ENCODE peak calls at places on chromosomes 3 and 15, in six cellular contexts. X, A, O, N, D and E are unnamed samples.

GRCh38 chr3:181470349-181470748 is 241.4 kb upstream of the SOX2 start:
- DNase-seq in D (no peak), A (no peak), N (no peak), O (no peak), X (no peak), E (no peak)

GRCh38 chr3:140931016-140931454 is 10.6 kb upstream of the SLC25A36 start:
- DNase-seq in D (no peak), O (peak), N (no peak), A (peak), X (no peak), E (no peak)

GRCh38 chr3:158702815-158703481 is 29.3 kb downstream of the RARRES1 start:
- DNase-seq in O (no peak), A (no peak), D (no peak), X (no peak), N (no peak), E (no peak)

GRCh38 chr3:175397407-175397806 is 538.3 kb downstream of the NAALADL2 start:
- DNase-seq in N (no peak), X (no peak), A (no peak), D (no peak), O (no peak), E (no peak)

GRCh38 chr3:43905157-43905556 is 214.4 kb downstream of the ABHD5 start:
- DNase-seq in N (no peak), A (no peak), X (no peak), O (no peak), D (no peak), E (no peak)

GRCh38 chr3:31503456-31503855 is 29.3 kb upstream of the STT3B start:
- DNase-seq in N (no peak), A (no peak), D (no peak), X (no peak), O (no peak), E (no peak)

GRCh38 chr3:72343078-72343477 is 505.2 kb downstream of the SHQ1 start:
- DNase-seq in X (no peak), O (no peak), D (no peak), A (no peak), N (no peak), E (no peak)

GRCh38 chr3:14290631-14291385 is 111.6 kb upstream of the SLC6A6 start:
- DNase-seq in A (no peak), X (no peak), N (no peak), D (no peak), O (peak), E (no peak)

GRCh38 chr3:1190576-1190975 is 97.8 kb downstream of the CNTN6 start:
- DNase-seq in N (no peak), X (no peak), D (no peak), A (no peak), O (no peak), E (no peak)

GRCh38 chr3:80113331-80113730 is 345.5 kb upstream of the ROBO1 start:
- DNase-seq in A (no peak), N (no peak), D (peak), X (no peak), O (no peak), E (no peak)

GRCh38 chr3:123314409-123315270 is 112.9 kb downstream of the SEC22A start:
- DNase-seq in A (peak), X (no peak), N (peak), O (peak), D (no peak), E (peak)

GRCh38 chr15:67303490-67304363 is 49.1 kb downstream of the IQCH start:
- DNase-seq in O (peak), D (peak), X (peak), A (no peak), N (no peak), E (peak)

DNA sequence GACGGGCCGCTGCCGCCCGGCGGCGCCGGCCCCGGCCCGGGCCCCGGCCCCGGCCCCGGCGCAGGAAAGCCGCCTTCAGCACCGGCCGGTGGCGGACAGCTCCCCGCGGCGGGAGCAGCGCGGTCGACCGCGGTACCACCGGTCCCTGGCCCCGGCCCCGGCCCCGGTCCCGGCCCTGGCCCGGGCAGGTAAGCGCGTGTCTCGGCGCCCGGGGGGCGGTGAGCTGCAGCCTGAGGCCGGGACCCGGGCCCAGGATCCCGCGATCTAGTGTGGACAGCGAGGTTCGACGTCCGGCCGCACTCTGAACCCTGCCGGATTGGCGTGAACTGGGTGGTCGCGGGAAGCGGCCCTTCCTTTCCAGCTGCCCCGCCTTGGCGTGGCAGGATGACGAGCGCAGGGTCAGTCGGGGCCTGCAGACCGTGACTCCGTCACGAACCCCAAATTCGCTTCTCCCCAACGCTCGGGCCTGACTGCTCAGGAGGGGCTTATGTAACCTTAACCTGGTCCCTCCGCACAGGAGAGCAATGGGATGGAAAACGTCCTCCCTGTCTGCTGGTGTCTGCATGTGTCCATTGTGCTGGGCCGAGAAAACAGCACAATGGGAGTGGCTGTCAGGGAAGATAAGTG is 475 bp downstream of the BSN start:
- DNase-seq in O (peak), A (peak), X (no peak), D (no peak), N (no peak), E (peak)
- TF ChIP-seq CREB1 in O (no peak), A (peak), X (no peak), D (peak), N (no peak), E (no peak)

GRCh38 chr3:143771939-143772338 is 76.3 kb downstream of the SLC9A9 start:
- DNase-seq in D (no peak), O (no peak), N (no peak), X (no peak), A (no peak), E (no peak)

GRCh38 chr3:143769663-143770062 is 78.6 kb downstream of the SLC9A9 start:
- DNase-seq in N (no peak), O (no peak), A (no peak), D (no peak), X (no peak), E (no peak)

GRCh38 chr3:143775401-143775970 is 72.8 kb downstream of the SLC9A9 start:
- DNase-seq in A (no peak), N (no peak), X (no peak), O (peak), D (peak), E (peak)

DNA sequence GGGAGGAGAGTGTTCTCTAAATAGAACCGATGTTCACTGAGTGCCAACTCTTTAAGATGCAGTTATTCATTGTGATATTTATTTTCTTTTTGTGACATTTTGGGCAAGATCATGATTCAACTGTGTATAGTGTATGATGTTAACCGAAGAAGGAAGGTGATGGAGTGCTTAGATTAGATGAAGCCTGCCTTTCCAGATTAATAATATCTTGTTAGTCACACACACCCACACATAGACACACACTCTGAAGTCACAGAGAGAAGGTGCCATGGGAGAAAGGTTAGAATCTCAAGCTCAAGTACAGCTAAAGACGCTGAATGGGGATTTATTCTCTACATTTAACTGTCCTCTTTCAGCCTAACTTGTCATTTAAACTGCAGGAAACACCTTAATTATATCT is 77.0 kb downstream of the SLC9A9 start:
- DNase-seq in O (no peak), X (no peak), D (no peak), N (no peak), A (no peak), E (no peak)
- TF ChIP-seq CREB1 in O (no peak), X (no peak), D (no peak), N (no peak), A (no peak), E (no peak)

GRCh38 chr15:39583586-39584265 is 2.8 kb downstream of the THBS1 start:
- DNase-seq in A (peak), X (no peak), N (no peak), D (peak), O (peak), E (peak)
- TF ChIP-seq CREB1 in A (no peak), X (no peak), N (no peak), D (no peak), O (no peak), E (no peak)

DNA sequence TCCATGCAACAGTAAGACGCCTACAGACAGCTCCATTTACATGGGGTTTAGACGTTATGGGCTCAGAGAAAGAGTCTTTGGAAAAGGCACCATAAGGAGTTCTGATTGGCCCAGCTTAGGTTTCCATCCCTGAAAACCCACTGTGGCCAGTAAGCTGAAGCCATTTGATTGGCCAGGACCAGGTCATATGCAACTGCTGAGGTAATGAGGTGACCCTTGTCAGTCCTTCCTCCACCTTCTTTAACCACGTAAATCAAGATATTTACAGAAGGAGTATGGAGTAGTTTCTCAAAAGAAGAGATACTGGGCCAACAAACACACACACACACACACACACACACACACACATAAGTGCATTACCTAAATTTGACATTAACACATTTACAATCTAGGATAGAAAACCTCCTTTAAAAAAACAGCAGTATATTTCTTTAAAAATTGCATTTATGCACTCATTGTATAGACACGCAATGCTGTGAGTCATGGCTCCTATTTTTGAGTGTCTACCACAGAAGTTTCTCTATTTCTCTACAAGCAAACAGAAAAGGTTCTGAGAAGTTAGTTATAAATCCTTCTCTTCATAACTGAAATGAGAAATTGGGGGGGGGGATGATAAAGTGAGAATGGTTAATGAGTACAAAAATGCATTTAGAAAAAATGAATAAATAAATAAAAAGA is 16.3 kb upstream of the MB21D2 start:
- DNase-seq in X (no peak), O (no peak), A (no peak), D (no peak), N (no peak), E (no peak)
- TF ChIP-seq CREB1 in X (no peak), O (no peak), A (no peak), D (no peak), N (no peak), E (no peak)